ENCODE peak calls at places on chromosomes 16 and 17, in five cellular contexts. R is kidney epithelial cell, H is tibial artery, S is spleen, B is heart left ventricle. F is an unnamed sample.

GRCh38 chr17:63445571-63446217 is 412 bp downstream of the CYB561 start:
- DNase-seq in R (no peak), B (no peak), H (no peak), S (no peak), F (no peak)

GRCh38 chr16:586047-586644 is 3.7 kb upstream of the RAB40C start:
- DNase-seq in B (no peak), S (no peak), H (no peak), R (no peak), F (no peak)

GRCh38 chr16:81669473-81670350 is 109.4 kb upstream of the PLCG2 start:
- DNase-seq in B (no peak), S (no peak), R (no peak), H (no peak), F (no peak)

GRCh38 chr17:35097776-35098175 is 21.9 kb downstream of the RAD51D start:
- DNase-seq in R (no peak), B (no peak), H (no peak), S (no peak), F (no peak)

GRCh38 chr17:75074532-75074931 is 13.2 kb upstream of the SLC16A5 start:
- DNase-seq in R (no peak), H (no peak), B (no peak), S (no peak), F (no peak)

GRCh38 chr17:47316316-47316715 is 7.4 kb upstream of the EFCAB13 start:
- DNase-seq in H (no peak), B (no peak), S (no peak), R (no peak), F (no peak)

GRCh38 chr17:7436556-7437368 is 1.5 kb downstream of the TMEM102 start:
- DNase-seq in R (no peak), S (peak), B (peak), H (peak), F (no peak)

GRCh38 chr16:85984947-85985451 is 86.0 kb downstream of the IRF8 start:
- DNase-seq in R (no peak), S (peak), B (no peak), H (no peak), F (no peak)

GRCh38 chr17:47721725-47722124 is 11.3 kb upstream of the TBX21 start:
- DNase-seq in S (no peak), B (no peak), H (no peak), R (no peak), F (no peak)

GRCh38 chr17:10745231-10745630 is 15.4 kb upstream of the TMEM220 start:
- DNase-seq in R (no peak), S (no peak), B (no peak), H (no peak), F (no peak)

GRCh38 chr17:63848834-63849689 is 6.6 kb upstream of the SMARCD2 start:
- DNase-seq in R (no peak), S (peak), H (peak), B (peak), F (peak)

GRCh38 chr17:944266-944665 is 35.3 kb downstream of the NXN start:
- DNase-seq in S (no peak), R (no peak), B (no peak), H (no peak), F (no peak)

GRCh38 chr17:77995146-77995852 is 36.8 kb downstream of the TNRC6C start:
- DNase-seq in H (no peak), R (no peak), S (no peak), B (peak), F (no peak)

GRCh38 chr17:59761385-59762021 is 54.0 kb downstream of the VMP1 start:
- DNase-seq in R (no peak), B (no peak), H (no peak), S (no peak), F (no peak)

GRCh38 chr17:72602517-72603345 is 481.9 kb downstream of the SOX9 start:
- DNase-seq in S (no peak), H (no peak), B (no peak), R (peak), F (no peak)

GRCh38 chr16:54093281-54093680 is 193.3 kb downstream of the IRX3 start:
- DNase-seq in S (no peak), B (no peak), R (no peak), H (no peak), F (no peak)

GRCh38 chr17:44878627-44879221 is 20.5 kb downstream of the EFTUD2 start:
- DNase-seq in R (no peak), B (no peak), S (no peak), H (no peak), F (no peak)

DNA sequence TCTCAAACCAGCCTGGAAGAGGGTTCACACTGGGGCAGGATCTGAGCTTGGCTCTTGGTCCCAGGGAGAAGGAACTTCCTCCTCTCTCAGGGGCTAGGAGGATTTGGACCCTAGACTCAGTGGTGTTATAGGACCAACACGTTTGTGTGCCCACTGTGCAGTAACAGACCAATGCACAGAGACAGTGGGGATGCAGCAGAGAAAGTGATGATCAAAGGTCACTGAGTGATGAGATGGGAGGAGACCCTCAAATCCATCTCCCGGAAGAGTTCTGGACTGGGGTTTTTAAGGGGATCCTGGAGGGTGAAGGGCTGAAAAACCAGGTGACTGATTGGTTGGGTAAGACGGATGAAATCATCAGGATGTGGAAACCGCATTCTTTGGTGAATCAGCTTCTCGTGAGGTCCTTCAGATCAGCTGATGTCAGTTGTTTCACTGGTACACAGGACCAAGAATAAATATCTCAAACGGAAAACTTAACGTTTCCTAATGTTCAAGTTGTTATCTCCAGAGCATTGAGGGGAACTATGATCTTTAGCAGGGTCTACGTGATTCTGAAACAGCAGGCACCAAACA is 3.3 kb upstream of the VAC14 start:
- DNase-seq in B (no peak), H (no peak), R (peak), S (no peak), F (no peak)
- H3K4me3 ChIP-seq in B (no peak), H (no peak), R (no peak), S (no peak), F (no peak)

DNA sequence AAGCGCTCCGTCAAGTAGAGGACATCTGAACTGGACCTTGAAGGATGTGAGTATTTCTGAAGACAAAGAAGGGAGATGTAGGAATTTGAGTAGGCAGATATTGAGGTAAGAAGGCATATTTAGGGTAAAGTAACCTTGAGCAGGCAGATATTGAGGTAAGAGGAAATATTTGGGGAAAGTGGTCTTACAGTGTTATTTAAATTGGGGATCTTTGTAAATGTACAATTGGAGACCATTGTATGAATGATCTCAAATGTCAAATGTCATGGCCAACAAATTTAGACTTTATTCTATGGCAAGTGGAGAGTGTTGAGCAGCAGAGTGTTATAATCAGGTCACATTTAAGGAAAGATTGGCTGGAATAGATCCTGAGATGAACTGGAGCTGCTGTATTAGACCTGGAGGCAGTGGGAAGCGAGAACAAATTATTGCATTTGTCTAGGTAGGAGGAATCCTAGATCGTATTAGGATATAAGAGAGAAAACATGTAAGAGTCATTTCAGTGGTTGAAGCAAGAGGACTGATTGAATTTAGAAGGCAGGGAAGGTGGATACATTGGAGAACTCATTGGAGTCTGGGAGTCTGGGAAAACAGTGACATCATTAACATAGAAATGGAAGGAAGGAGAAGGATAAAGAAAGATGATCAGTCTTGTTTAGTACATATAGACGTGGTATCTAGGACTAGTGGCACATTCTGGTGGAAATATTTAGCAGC is 165.6 kb downstream of the MAP2K6 start:
- DNase-seq in R (no peak), S (no peak), H (no peak), B (no peak), F (no peak)
- TF ChIP-seq CTCF in R (no peak), S (no peak), H (no peak), B (no peak), F (no peak)

GRCh38 chr17:82655038-82655479 is 6.8 kb upstream of the WDR45B start:
- DNase-seq in B (no peak), S (no peak), H (no peak), R (no peak), F (no peak)
- H3K4me3 ChIP-seq in B (no peak), S (no peak), H (no peak), R (no peak), F (no peak)

GRCh38 chr17:38731526-38732294 is 1.6 kb downstream of the CISD3 start:
- DNase-seq in S (no peak), B (no peak), H (no peak), R (no peak), F (no peak)

GRCh38 chr17:38732376-38733314 is 2.5 kb downstream of the CISD3 start:
- DNase-seq in R (no peak), S (no peak), B (no peak), H (peak), F (no peak)

GRCh38 chr17:38734235-38734633 is 4.1 kb downstream of the CISD3 start:
- DNase-seq in H (no peak), B (no peak), R (no peak), S (no peak), F (no peak)

GRCh38 chr17:38735161-38735997 is 5.2 kb downstream of the CISD3 start:
- DNase-seq in B (peak), H (peak), R (no peak), S (peak), F (no peak)

DNA sequence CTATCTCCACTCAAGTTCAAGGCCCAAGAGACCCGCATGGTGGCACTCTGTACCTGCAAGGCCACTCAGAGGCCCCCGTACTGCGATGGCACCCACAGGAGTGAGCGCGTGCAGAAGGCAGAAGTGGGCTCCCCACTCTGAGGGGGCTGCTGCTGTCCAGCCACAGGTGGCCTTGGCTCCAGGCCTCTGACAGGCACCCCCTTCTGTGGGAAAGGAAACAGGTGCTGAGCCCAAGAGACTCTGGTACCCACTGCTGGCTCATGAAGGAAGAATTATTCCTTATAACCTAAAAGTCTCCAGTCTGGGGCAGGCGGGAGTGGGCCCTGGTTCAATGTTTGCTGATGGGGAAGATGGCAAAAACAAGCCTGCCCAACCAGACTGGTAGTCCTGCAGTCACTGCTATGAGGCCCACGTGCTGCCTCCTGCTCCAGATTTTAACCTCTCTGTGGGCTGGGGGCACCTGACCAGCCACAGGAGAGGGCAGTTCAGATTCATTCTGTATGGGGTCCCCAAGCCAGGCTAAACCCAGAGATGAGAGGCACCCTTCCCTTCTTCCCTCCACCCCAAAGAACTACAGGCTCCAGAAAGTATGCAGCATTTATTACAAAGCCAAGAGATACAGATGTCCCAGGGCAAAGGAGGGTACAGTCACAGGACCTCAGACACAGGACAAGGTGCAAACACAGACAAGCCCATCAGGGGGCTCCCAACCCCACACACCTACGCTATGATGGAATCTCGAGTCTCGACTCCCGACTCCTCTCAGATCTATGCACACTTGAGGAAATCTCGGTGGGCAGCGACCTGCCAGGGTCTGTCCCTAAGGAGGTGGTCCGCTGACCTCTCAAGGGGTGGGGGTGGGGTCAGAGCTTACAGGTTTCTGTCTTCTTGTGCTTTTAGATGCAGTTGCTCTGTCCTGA is 3.4 kb downstream of the CISD3 start:
- DNase-seq in B (no peak), R (no peak), S (no peak), H (no peak), F (no peak)
- TF ChIP-seq CTCF in B (no peak), R (peak), S (no peak), H (no peak), F (peak)

GRCh38 chr16:57329718-57330327 is 28.8 kb upstream of the CCL22 start:
- DNase-seq in S (peak), R (no peak), B (no peak), H (no peak), F (no peak)
- H3K4me3 ChIP-seq in S (no peak), R (no peak), B (no peak), H (no peak), F (no peak)

DNA sequence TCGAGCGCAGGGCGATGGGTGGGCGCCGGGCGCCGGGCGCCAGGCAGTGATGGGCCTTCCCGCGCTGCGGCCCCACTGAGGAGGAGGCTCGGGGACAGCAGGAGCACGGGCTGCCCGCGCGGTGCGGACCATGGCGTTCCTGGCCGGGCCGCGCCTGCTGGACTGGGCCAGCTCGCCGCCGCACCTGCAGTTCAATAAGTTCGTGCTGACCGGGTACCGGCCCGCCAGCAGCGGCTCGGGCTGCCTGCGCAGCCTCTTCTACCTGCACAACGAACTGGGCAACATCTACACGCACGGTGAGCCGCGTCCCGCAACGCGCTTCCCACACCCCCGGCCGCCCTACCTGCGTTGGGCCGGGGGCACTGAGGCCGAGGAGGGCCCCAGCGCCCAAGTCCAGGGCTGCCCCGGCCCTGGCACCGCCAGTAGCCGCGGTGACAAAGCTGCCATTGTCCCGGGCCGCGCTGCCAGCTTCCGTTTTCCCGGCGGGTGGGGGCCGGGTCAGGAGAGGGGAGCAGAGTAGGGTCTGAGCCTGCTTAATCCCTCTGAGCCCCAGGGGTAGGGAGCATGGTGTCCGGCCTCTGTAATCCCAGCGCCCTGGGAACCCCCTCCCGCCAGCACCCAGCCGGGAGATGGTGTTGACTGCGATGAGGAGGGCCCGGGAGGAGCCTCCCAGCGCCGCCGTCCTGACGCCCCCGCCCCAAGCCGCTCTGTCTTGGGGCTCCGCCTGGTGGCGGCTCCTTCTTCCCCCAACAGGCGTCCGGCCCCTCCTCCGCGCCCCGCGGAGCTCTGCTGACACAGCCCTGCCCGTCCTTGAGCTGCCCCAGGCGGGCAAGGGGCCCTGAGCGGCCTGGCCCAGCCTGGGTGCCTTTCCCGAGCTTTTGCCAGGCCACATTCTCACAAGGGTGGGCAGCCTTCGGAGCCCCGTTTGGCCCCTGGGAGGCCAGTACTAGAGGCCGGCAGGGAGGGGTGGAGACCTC is 685 bp downstream of the PAQR4 start:
- DNase-seq in R (no peak), S (peak), H (no peak), B (peak), F (no peak)
- TF ChIP-seq CTCF in R (peak), S (no peak), H (no peak), B (peak), F (peak)

GRCh38 chr17:39777534-39778365 is 40.0 kb downstream of the GRB7 start:
- DNase-seq in H (no peak), B (no peak), S (no peak), R (no peak), F (no peak)
- H3K4me3 ChIP-seq in H (no peak), B (no peak), S (peak), R (no peak), F (peak)

GRCh38 chr16:79047337-79047736 is 553.2 kb downstream of the MAF start:
- DNase-seq in S (no peak), H (no peak), B (no peak), R (no peak), F (peak)
- TF ChIP-seq CTCF in S (peak), H (peak), B (peak), R (peak), F (peak)

DNA sequence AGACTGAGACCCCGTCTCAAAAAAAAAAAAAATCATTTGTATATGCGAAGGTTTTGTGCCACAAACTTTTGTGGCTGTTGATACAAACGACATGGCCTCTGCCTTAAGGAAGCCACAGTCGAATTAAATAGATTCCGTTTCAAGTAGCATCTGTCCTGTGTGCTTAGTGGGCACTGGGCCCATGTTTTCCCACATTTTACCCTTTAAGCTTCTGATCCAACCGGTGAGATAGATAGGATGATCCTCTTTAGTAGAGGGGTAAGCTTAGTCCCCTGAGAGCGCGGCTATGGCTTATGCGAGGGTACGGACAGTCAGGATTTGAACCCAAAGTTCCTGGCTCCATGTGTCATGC is 776 bp upstream of the TMEM219 start:
- DNase-seq in S (no peak), R (no peak), H (peak), B (no peak), F (no peak)
- H3K4me3 ChIP-seq in S (peak), R (peak), H (peak), B (peak), F (peak)

F was measured in GM12864.